ENCODE peak calls at places on chromosome 1, in four cellular contexts. One of them, this sample, is unnamed.

GRCh38 chr1:147586412-147586811 is 45.1 kb downstream of the BCL9 start:
- DNase-seq in omental fat pad: no peak
- DNase-seq in tibial artery: no peak
- DNase-seq in glutamatergic neuron: no peak
- DNase-seq in this sample: no peak

GRCh38 chr1:197782719-197783328 is 7.5 kb upstream of the DENND1B start:
- DNase-seq in omental fat pad: no peak
- DNase-seq in tibial artery: no peak
- DNase-seq in glutamatergic neuron: no peak
- DNase-seq in this sample: no peak

GRCh38 chr1:68213843-68214242 is 18.5 kb downstream of the WLS start:
- DNase-seq in omental fat pad: peak; percentile 27
- DNase-seq in tibial artery: peak; percentile 83
- DNase-seq in glutamatergic neuron: no peak
- DNase-seq in this sample: no peak

GRCh38 chr1:906532-907420 is 16.9 kb upstream of the SAMD11 start:
- DNase-seq in omental fat pad: no peak
- DNase-seq in tibial artery: peak; percentile 73
- DNase-seq in glutamatergic neuron: peak; percentile 16
- DNase-seq in this sample: peak; percentile 6

GRCh38 chr1:27521336-27522147 is 31.6 kb upstream of the WASF2 start:
- DNase-seq in omental fat pad: no peak
- DNase-seq in tibial artery: peak; percentile 81
- DNase-seq in glutamatergic neuron: no peak
- DNase-seq in this sample: no peak

GRCh38 chr1:245679796-245680195 is 525.0 kb downstream of the KIF26B start:
- DNase-seq in omental fat pad: no peak
- DNase-seq in tibial artery: no peak
- DNase-seq in glutamatergic neuron: no peak
- DNase-seq in this sample: no peak

GRCh38 chr1:3261007-3261968 is 192.3 kb downstream of the PRDM16 start:
- DNase-seq in omental fat pad: no peak
- DNase-seq in tibial artery: no peak
- DNase-seq in glutamatergic neuron: no peak
- DNase-seq in this sample: no peak

GRCh38 chr1:231885209-231885854 is 258.7 kb downstream of the DISC1 start:
- DNase-seq in omental fat pad: no peak
- DNase-seq in tibial artery: no peak
- DNase-seq in glutamatergic neuron: no peak
- DNase-seq in this sample: no peak

GRCh38 chr1:45522324-45523104 is 830 bp upstream of the PRDX1 start:
- DNase-seq in omental fat pad: no peak
- DNase-seq in tibial artery: no peak
- DNase-seq in glutamatergic neuron: no peak
- DNase-seq in this sample: no peak

GRCh38 chr1:115757866-115758265 is 10.6 kb downstream of the CASQ2 start:
- DNase-seq in omental fat pad: no peak
- DNase-seq in tibial artery: no peak
- DNase-seq in glutamatergic neuron: no peak
- DNase-seq in this sample: no peak

GRCh38 chr1:21861602-21862429 is 49.8 kb downstream of the LDLRAD2 start:
- DNase-seq in omental fat pad: no peak
- DNase-seq in tibial artery: no peak
- DNase-seq in glutamatergic neuron: no peak
- DNase-seq in this sample: no peak

GRCh38 chr1:153946622-153947246 is at the start of gene DENND4B:
- DNase-seq in omental fat pad: no peak
- DNase-seq in tibial artery: peak; percentile 90
- DNase-seq in glutamatergic neuron: peak; percentile 89
- DNase-seq in this sample: peak; percentile 77

GRCh38 chr1:74964508-74964907 is 169.7 kb upstream of the LHX8 start:
- DNase-seq in omental fat pad: peak; percentile 28
- DNase-seq in tibial artery: no peak
- DNase-seq in glutamatergic neuron: peak; percentile 53
- DNase-seq in this sample: no peak

GRCh38 chr1:54358503-54359168 is 47.6 kb downstream of the SSBP3 start:
- DNase-seq in omental fat pad: no peak
- DNase-seq in tibial artery: no peak
- DNase-seq in glutamatergic neuron: no peak
- DNase-seq in this sample: no peak

GRCh38 chr1:2215329-2215728 is 12.8 kb upstream of the SKI start:
- DNase-seq in omental fat pad: no peak
- DNase-seq in tibial artery: peak; percentile 68
- DNase-seq in glutamatergic neuron: no peak
- DNase-seq in this sample: no peak

GRCh38 chr1:53892911-53893310 is 1.1 kb upstream of the DIO1 start:
- DNase-seq in omental fat pad: no peak
- DNase-seq in tibial artery: no peak
- DNase-seq in glutamatergic neuron: no peak
- DNase-seq in this sample: no peak

GRCh38 chr1:101238681-101239094 is 1.9 kb downstream of the S1PR1 start:
- DNase-seq in omental fat pad: peak; percentile 85
- DNase-seq in tibial artery: peak; percentile 90
- DNase-seq in glutamatergic neuron: peak; percentile 87
- DNase-seq in this sample: peak; percentile 77

GRCh38 chr1:1349256-1350012 is at the start of gene DVL1:
- DNase-seq in omental fat pad: peak; percentile 50
- DNase-seq in tibial artery: peak; percentile 81
- DNase-seq in glutamatergic neuron: peak; percentile 89
- DNase-seq in this sample: peak; percentile 71

GRCh38 chr1:1777510-1777909 is 760 bp downstream of the NADK start:
- DNase-seq in omental fat pad: no peak
- DNase-seq in tibial artery: peak; percentile 87
- DNase-seq in glutamatergic neuron: no peak
- DNase-seq in this sample: no peak

GRCh38 chr1:224042557-224043118 is 71.3 kb upstream of the FBXO28 start:
- DNase-seq in omental fat pad: no peak
- DNase-seq in tibial artery: no peak
- DNase-seq in glutamatergic neuron: no peak
- DNase-seq in this sample: no peak

GRCh38 chr1:46616277-46617107 is at the start of gene MOB3C:
- DNase-seq in omental fat pad: peak; percentile 74
- DNase-seq in tibial artery: peak; percentile 96
- DNase-seq in glutamatergic neuron: peak; percentile 54
- DNase-seq in this sample: peak; percentile 37

GRCh38 chr1:202505356-202505755 is 156.9 kb downstream of the PPP1R12B start:
- DNase-seq in omental fat pad: no peak
- DNase-seq in tibial artery: no peak
- DNase-seq in glutamatergic neuron: no peak
- DNase-seq in this sample: no peak

GRCh38 chr1:179253286-179253972 is 24.0 kb upstream of the ABL2 start:
- DNase-seq in omental fat pad: no peak
- DNase-seq in tibial artery: no peak
- DNase-seq in glutamatergic neuron: no peak
- DNase-seq in this sample: no peak

GRCh38 chr1:59759156-59759925 is 55.4 kb upstream of the HOOK1 start:
- DNase-seq in omental fat pad: peak; percentile 39
- DNase-seq in tibial artery: peak; percentile 91
- DNase-seq in glutamatergic neuron: peak; percentile 79
- DNase-seq in this sample: peak; percentile 58

GRCh38 chr1:205488074-205488723 is 16.3 kb upstream of the CDK18 start:
- DNase-seq in omental fat pad: no peak
- DNase-seq in tibial artery: peak; percentile 72
- DNase-seq in glutamatergic neuron: peak; percentile 65
- DNase-seq in this sample: peak; percentile 30

GRCh38 chr1:236016782-236017400 is 48.0 kb downstream of the NID1 start:
- DNase-seq in omental fat pad: no peak
- DNase-seq in tibial artery: peak; percentile 37
- DNase-seq in glutamatergic neuron: no peak
- DNase-seq in this sample: no peak

GRCh38 chr1:117077267-117077666 is 17.1 kb downstream of the TTF2 start:
- DNase-seq in omental fat pad: no peak
- DNase-seq in tibial artery: no peak
- DNase-seq in glutamatergic neuron: no peak
- DNase-seq in this sample: no peak

GRCh38 chr1:28530456-28530855 is 22.4 kb upstream of the TRNAU1AP start:
- DNase-seq in omental fat pad: no peak
- DNase-seq in tibial artery: no peak
- DNase-seq in glutamatergic neuron: no peak
- DNase-seq in this sample: no peak

GRCh38 chr1:23436520-23437354 is 12.2 kb upstream of the TCEA3 start:
- DNase-seq in omental fat pad: no peak
- DNase-seq in tibial artery: no peak
- DNase-seq in glutamatergic neuron: peak; percentile 27
- DNase-seq in this sample: no peak

GRCh38 chr1:163056832-163057231 is 12.3 kb upstream of the RGS4 start:
- DNase-seq in omental fat pad: no peak
- DNase-seq in tibial artery: no peak
- DNase-seq in glutamatergic neuron: no peak
- DNase-seq in this sample: no peak

GRCh38 chr1:110087812-110088738 is 17.6 kb upstream of the ALX3 start:
- DNase-seq in omental fat pad: peak; percentile 37
- DNase-seq in tibial artery: no peak
- DNase-seq in glutamatergic neuron: peak; percentile 53
- DNase-seq in this sample: peak; percentile 43

GRCh38 chr1:27145934-27146354 is 9.0 kb downstream of the SLC9A1 start:
- DNase-seq in omental fat pad: no peak
- DNase-seq in tibial artery: peak; percentile 78
- DNase-seq in glutamatergic neuron: no peak
- DNase-seq in this sample: no peak

GRCh38 chr1:44801491-44802305 is 1.5 kb downstream of the PLK3 start:
- DNase-seq in omental fat pad: no peak
- DNase-seq in tibial artery: no peak
- DNase-seq in glutamatergic neuron: peak; percentile 54
- DNase-seq in this sample: no peak

GRCh38 chr1:38577385-38577784 is 282.2 kb downstream of the RRAGC start:
- DNase-seq in omental fat pad: no peak
- DNase-seq in tibial artery: no peak
- DNase-seq in glutamatergic neuron: no peak
- DNase-seq in this sample: no peak

GRCh38 chr1:44283524-44284173 is 70.4 kb downstream of the DMAP1 start:
- DNase-seq in omental fat pad: no peak
- DNase-seq in tibial artery: no peak
- DNase-seq in glutamatergic neuron: no peak
- DNase-seq in this sample: no peak

GRCh38 chr1:17451731-17452130 is 12.3 kb upstream of the RCC2 start:
- DNase-seq in omental fat pad: no peak
- DNase-seq in tibial artery: no peak
- DNase-seq in glutamatergic neuron: no peak
- DNase-seq in this sample: no peak
- TF ChIP-seq CTCF in omental fat pad: no peak
- TF ChIP-seq CTCF in tibial artery: no peak
- TF ChIP-seq CTCF in glutamatergic neuron: no peak
- TF ChIP-seq CTCF in this sample: no peak

GRCh38 chr1:185813401-185813979 is 79.3 kb downstream of the HMCN1 start:
- DNase-seq in omental fat pad: no peak
- DNase-seq in tibial artery: no peak
- DNase-seq in glutamatergic neuron: no peak
- DNase-seq in this sample: no peak
- TF ChIP-seq CTCF in omental fat pad: no peak
- TF ChIP-seq CTCF in tibial artery: peak; percentile 39
- TF ChIP-seq CTCF in glutamatergic neuron: peak; percentile 70
- TF ChIP-seq CTCF in this sample: peak; percentile 73

DNA sequence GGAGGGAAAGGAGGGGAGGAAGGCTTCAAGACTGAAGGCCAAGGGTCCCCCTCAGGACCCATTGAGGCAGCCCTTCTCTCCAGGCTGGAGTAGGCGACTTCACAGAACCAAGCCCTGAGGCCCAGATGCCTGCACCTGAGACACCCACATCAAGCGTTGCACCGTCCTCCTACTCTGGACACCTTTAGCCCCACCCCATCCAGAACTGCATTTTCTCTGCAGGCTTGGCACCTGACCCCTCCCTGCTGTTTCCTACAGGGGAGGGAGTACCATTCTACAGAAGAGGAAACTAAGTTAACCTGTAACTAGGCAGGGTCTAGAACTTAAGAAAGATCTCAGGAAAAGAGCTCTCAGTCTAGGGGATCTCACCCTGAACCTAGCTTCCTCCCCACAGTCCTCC is 12.0 kb downstream of the PEF1 start:
- DNase-seq in omental fat pad: no peak
- DNase-seq in tibial artery: no peak
- DNase-seq in glutamatergic neuron: no peak
- DNase-seq in this sample: no peak
- TF ChIP-seq CTCF in omental fat pad: no peak
- TF ChIP-seq CTCF in tibial artery: no peak
- TF ChIP-seq CTCF in glutamatergic neuron: no peak
- TF ChIP-seq CTCF in this sample: no peak

DNA sequence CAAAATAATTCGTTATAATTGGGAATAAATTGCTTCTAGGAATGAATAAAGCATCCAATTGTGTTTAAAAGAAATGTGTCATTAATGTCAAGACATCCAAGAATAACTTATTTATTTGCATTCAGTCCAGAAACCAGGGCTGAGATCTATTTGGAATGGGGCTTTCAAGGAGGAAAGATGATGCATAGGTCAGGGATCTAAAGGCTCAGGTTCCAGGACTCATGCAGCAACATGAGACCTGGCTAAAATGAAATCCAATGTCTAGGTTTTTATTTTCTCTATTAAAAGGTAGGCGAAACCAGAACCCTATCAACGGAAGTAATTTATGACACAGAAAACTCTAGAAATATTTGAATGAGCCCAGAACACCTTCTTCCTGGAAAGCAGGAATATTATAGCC is 376.8 kb downstream of the SEC16B start:
- DNase-seq in omental fat pad: no peak
- DNase-seq in tibial artery: no peak
- DNase-seq in glutamatergic neuron: no peak
- DNase-seq in this sample: no peak
- TF ChIP-seq CTCF in omental fat pad: no peak
- TF ChIP-seq CTCF in tibial artery: no peak
- TF ChIP-seq CTCF in glutamatergic neuron: no peak
- TF ChIP-seq CTCF in this sample: no peak

This sample was measured in progenitor cell of endocrine pancreas.